ENCODE peak calls at places on chromosome 4, in seven cellular contexts. One of them, this sample, is unnamed. For H3K9me3 and H3K4me1, the result is how much of the 10 kb centered on the place peaks cover.

GRCh38 chr4:110854021-110854678 is 231.3 kb upstream of the PITX2 start:
- DNase-seq in ovary: no peak
- DNase-seq in A549: no peak
- DNase-seq in esophagus squamous epithelium: no peak
- DNase-seq in psoas muscle: no peak
- DNase-seq in naive thymus-derived CD4-positive, alpha-beta T cell: no peak
- DNase-seq in IMR-90: peak
- DNase-seq in this sample: peak

GRCh38 chr4:7989654-7990053 is 50.0 kb upstream of the AFAP1 start:
- DNase-seq in ovary: no peak
- DNase-seq in A549: no peak
- DNase-seq in esophagus squamous epithelium: no peak
- DNase-seq in psoas muscle: no peak
- DNase-seq in naive thymus-derived CD4-positive, alpha-beta T cell: no peak
- DNase-seq in IMR-90: no peak
- DNase-seq in this sample: no peak

GRCh38 chr4:97585274-97585673 is 558.0 kb downstream of the STPG2 start:
- DNase-seq in ovary: no peak
- DNase-seq in A549: no peak
- DNase-seq in esophagus squamous epithelium: no peak
- DNase-seq in psoas muscle: no peak
- DNase-seq in naive thymus-derived CD4-positive, alpha-beta T cell: no peak
- DNase-seq in IMR-90: no peak
- DNase-seq in this sample: no peak

GRCh38 chr4:116529129-116529528 is 556.2 kb downstream of the TRAM1L1 start:
- DNase-seq in ovary: no peak
- DNase-seq in A549: no peak
- DNase-seq in esophagus squamous epithelium: no peak
- DNase-seq in psoas muscle: no peak
- DNase-seq in naive thymus-derived CD4-positive, alpha-beta T cell: no peak
- DNase-seq in IMR-90: no peak
- DNase-seq in this sample: no peak

GRCh38 chr4:41177016-41177415 is 37.3 kb downstream of the APBB2 start:
- DNase-seq in ovary: no peak
- DNase-seq in A549: no peak
- DNase-seq in esophagus squamous epithelium: no peak
- DNase-seq in psoas muscle: no peak
- DNase-seq in naive thymus-derived CD4-positive, alpha-beta T cell: no peak
- DNase-seq in IMR-90: peak
- DNase-seq in this sample: peak

GRCh38 chr4:112379306-112379705 is 82.1 kb downstream of the ALPK1 start:
- DNase-seq in ovary: no peak
- DNase-seq in A549: no peak
- DNase-seq in esophagus squamous epithelium: no peak
- DNase-seq in psoas muscle: no peak
- DNase-seq in naive thymus-derived CD4-positive, alpha-beta T cell: no peak
- DNase-seq in IMR-90: no peak
- DNase-seq in this sample: no peak

GRCh38 chr4:154643493-154643892 is 31.0 kb upstream of the FGG start:
- DNase-seq in ovary: no peak
- DNase-seq in A549: no peak
- DNase-seq in esophagus squamous epithelium: no peak
- DNase-seq in psoas muscle: no peak
- DNase-seq in naive thymus-derived CD4-positive, alpha-beta T cell: no peak
- DNase-seq in IMR-90: no peak
- DNase-seq in this sample: no peak

GRCh38 chr4:7813674-7814073 is 126.0 kb downstream of the AFAP1 start:
- DNase-seq in ovary: no peak
- DNase-seq in A549: no peak
- DNase-seq in esophagus squamous epithelium: no peak
- DNase-seq in psoas muscle: no peak
- DNase-seq in naive thymus-derived CD4-positive, alpha-beta T cell: no peak
- DNase-seq in IMR-90: peak
- DNase-seq in this sample: peak

GRCh38 chr4:107913283-107913899 is 18.0 kb upstream of the CYP2U1 start:
- DNase-seq in ovary: peak
- DNase-seq in A549: peak
- DNase-seq in esophagus squamous epithelium: no peak
- DNase-seq in psoas muscle: no peak
- DNase-seq in naive thymus-derived CD4-positive, alpha-beta T cell: peak
- DNase-seq in IMR-90: peak
- DNase-seq in this sample: peak

GRCh38 chr4:163911891-163912290 is 417.4 kb downstream of the TMA16 start:
- DNase-seq in ovary: no peak
- DNase-seq in A549: no peak
- DNase-seq in esophagus squamous epithelium: no peak
- DNase-seq in psoas muscle: no peak
- DNase-seq in naive thymus-derived CD4-positive, alpha-beta T cell: no peak
- DNase-seq in IMR-90: no peak
- DNase-seq in this sample: no peak

GRCh38 chr4:150010525-150011126 is 67.6 kb upstream of the DCLK2 start:
- DNase-seq in ovary: peak
- DNase-seq in A549: peak
- DNase-seq in esophagus squamous epithelium: no peak
- DNase-seq in psoas muscle: no peak
- DNase-seq in naive thymus-derived CD4-positive, alpha-beta T cell: no peak
- DNase-seq in IMR-90: peak
- DNase-seq in this sample: peak

GRCh38 chr4:141233673-141234072 is 13.0 kb downstream of the ZNF330 start:
- DNase-seq in ovary: no peak
- DNase-seq in A549: no peak
- DNase-seq in esophagus squamous epithelium: no peak
- DNase-seq in psoas muscle: no peak
- DNase-seq in naive thymus-derived CD4-positive, alpha-beta T cell: no peak
- DNase-seq in IMR-90: no peak
- DNase-seq in this sample: no peak

GRCh38 chr4:158535130-158535614 is 13.5 kb downstream of the RXFP1 start:
- DNase-seq in ovary: no peak
- DNase-seq in A549: no peak
- DNase-seq in esophagus squamous epithelium: no peak
- DNase-seq in psoas muscle: no peak
- DNase-seq in naive thymus-derived CD4-positive, alpha-beta T cell: no peak
- DNase-seq in IMR-90: peak
- DNase-seq in this sample: peak

GRCh38 chr4:126778348-126778747 is 854.4 kb upstream of the INTU start:
- DNase-seq in ovary: no peak
- DNase-seq in A549: no peak
- DNase-seq in esophagus squamous epithelium: no peak
- DNase-seq in psoas muscle: no peak
- DNase-seq in naive thymus-derived CD4-positive, alpha-beta T cell: no peak
- DNase-seq in IMR-90: peak
- DNase-seq in this sample: peak

GRCh38 chr4:24643774-24644520 is 59.6 kb upstream of the DHX15 start:
- DNase-seq in ovary: no peak
- DNase-seq in A549: no peak
- DNase-seq in esophagus squamous epithelium: no peak
- DNase-seq in psoas muscle: no peak
- DNase-seq in naive thymus-derived CD4-positive, alpha-beta T cell: no peak
- DNase-seq in IMR-90: no peak
- DNase-seq in this sample: peak

GRCh38 chr4:79498282-79498681 is 90.3 kb upstream of the GK2 start:
- DNase-seq in ovary: no peak
- DNase-seq in A549: no peak
- DNase-seq in esophagus squamous epithelium: no peak
- DNase-seq in psoas muscle: no peak
- DNase-seq in naive thymus-derived CD4-positive, alpha-beta T cell: no peak
- DNase-seq in IMR-90: no peak
- DNase-seq in this sample: peak

GRCh38 chr4:159191989-159192388 is 89.1 kb downstream of the RAPGEF2 start:
- DNase-seq in ovary: no peak
- DNase-seq in A549: peak
- DNase-seq in esophagus squamous epithelium: no peak
- DNase-seq in psoas muscle: no peak
- DNase-seq in naive thymus-derived CD4-positive, alpha-beta T cell: no peak
- DNase-seq in IMR-90: peak
- DNase-seq in this sample: peak

GRCh38 chr4:7804759-7805385 is 134.8 kb downstream of the AFAP1 start:
- DNase-seq in ovary: no peak
- DNase-seq in A549: no peak
- DNase-seq in esophagus squamous epithelium: no peak
- DNase-seq in psoas muscle: no peak
- DNase-seq in naive thymus-derived CD4-positive, alpha-beta T cell: no peak
- DNase-seq in IMR-90: no peak
- DNase-seq in this sample: no peak

DNA sequence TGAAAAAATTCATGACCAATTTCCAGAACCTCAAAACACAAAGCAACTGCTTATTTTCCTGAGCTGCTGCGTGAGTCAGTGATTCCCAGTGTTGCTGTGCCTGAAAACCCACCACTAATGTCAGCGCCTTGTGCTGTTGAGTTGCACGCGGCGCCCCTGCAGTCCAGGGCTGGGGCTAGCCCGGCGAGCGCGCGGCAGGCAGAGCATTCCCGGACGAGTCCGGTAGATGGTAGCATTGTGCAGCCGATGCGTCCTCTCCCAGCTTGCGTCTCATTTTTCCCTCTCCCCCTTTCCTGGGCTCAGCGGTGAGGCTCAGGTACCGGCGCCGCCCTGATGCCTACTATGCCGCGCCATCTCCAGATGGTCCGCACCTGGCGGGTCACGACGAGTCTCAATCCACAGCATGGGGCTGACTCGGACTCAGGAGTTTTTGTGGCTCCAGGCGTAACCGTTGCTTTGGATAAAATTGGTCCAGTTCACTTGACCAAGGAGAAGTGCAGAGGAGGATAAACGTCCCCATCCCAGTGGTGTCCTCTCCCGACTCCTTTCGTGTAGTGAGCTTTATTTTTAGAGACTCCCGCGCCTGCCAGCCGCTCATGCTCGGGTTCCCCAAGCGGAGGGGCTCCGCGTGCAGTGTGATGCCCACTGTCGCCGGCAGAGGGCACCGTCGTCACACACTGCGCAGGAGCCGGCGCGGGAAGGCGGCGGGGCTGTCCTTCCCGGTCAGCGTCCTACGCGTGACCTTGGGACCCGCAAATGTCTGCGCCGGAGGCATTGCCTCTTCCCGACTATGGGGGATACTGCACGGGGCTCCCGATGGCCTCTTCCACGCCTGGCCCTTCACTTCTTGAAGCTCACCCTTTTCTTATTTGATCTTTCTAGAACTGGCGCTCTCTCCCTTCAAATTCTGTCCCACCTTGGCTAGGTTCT is 53.6 kb upstream of the IGFBP7 start:
- DNase-seq in ovary: peak
- DNase-seq in A549: peak
- DNase-seq in esophagus squamous epithelium: peak
- DNase-seq in psoas muscle: peak
- DNase-seq in naive thymus-derived CD4-positive, alpha-beta T cell: peak
- DNase-seq in IMR-90: peak
- DNase-seq in this sample: peak
- H3K9me3 ChIP-seq in ovary: under half
- H3K9me3 ChIP-seq in A549: under half
- H3K9me3 ChIP-seq in esophagus squamous epithelium: under half
- H3K9me3 ChIP-seq in psoas muscle: under half
- H3K9me3 ChIP-seq in naive thymus-derived CD4-positive, alpha-beta T cell: under half
- H3K9me3 ChIP-seq in IMR-90: under half
- H3K9me3 ChIP-seq in this sample: under half

GRCh38 chr4:128381748-128382559 is 94.3 kb upstream of the PGRMC2 start:
- DNase-seq in ovary: no peak
- DNase-seq in A549: no peak
- DNase-seq in esophagus squamous epithelium: no peak
- DNase-seq in psoas muscle: no peak
- DNase-seq in naive thymus-derived CD4-positive, alpha-beta T cell: no peak
- DNase-seq in IMR-90: no peak
- DNase-seq in this sample: no peak
- H3K4me3 ChIP-seq in ovary: no peak
- H3K4me3 ChIP-seq in A549: no peak
- H3K4me3 ChIP-seq in esophagus squamous epithelium: no peak
- H3K4me3 ChIP-seq in psoas muscle: no peak
- H3K4me3 ChIP-seq in naive thymus-derived CD4-positive, alpha-beta T cell: no peak
- H3K4me3 ChIP-seq in IMR-90: no peak
- H3K4me3 ChIP-seq in this sample: no peak

GRCh38 chr4:119038465-119038864 is 97.2 kb upstream of the MYOZ2 start:
- DNase-seq in ovary: no peak
- DNase-seq in A549: no peak
- DNase-seq in esophagus squamous epithelium: no peak
- DNase-seq in psoas muscle: no peak
- DNase-seq in naive thymus-derived CD4-positive, alpha-beta T cell: no peak
- DNase-seq in IMR-90: peak
- DNase-seq in this sample: peak

GRCh38 chr4:119037709-119038463 is 97.7 kb upstream of the MYOZ2 start:
- DNase-seq in ovary: no peak
- DNase-seq in A549: no peak
- DNase-seq in esophagus squamous epithelium: no peak
- DNase-seq in psoas muscle: no peak
- DNase-seq in naive thymus-derived CD4-positive, alpha-beta T cell: no peak
- DNase-seq in IMR-90: no peak
- DNase-seq in this sample: no peak

GRCh38 chr4:119040261-119040660 is 95.4 kb upstream of the MYOZ2 start:
- DNase-seq in ovary: no peak
- DNase-seq in A549: no peak
- DNase-seq in esophagus squamous epithelium: no peak
- DNase-seq in psoas muscle: no peak
- DNase-seq in naive thymus-derived CD4-positive, alpha-beta T cell: no peak
- DNase-seq in IMR-90: no peak
- DNase-seq in this sample: peak

GRCh38 chr4:119039779-119040178 is 95.9 kb upstream of the MYOZ2 start:
- DNase-seq in ovary: no peak
- DNase-seq in A549: no peak
- DNase-seq in esophagus squamous epithelium: no peak
- DNase-seq in psoas muscle: peak
- DNase-seq in naive thymus-derived CD4-positive, alpha-beta T cell: no peak
- DNase-seq in IMR-90: no peak
- DNase-seq in this sample: no peak

DNA sequence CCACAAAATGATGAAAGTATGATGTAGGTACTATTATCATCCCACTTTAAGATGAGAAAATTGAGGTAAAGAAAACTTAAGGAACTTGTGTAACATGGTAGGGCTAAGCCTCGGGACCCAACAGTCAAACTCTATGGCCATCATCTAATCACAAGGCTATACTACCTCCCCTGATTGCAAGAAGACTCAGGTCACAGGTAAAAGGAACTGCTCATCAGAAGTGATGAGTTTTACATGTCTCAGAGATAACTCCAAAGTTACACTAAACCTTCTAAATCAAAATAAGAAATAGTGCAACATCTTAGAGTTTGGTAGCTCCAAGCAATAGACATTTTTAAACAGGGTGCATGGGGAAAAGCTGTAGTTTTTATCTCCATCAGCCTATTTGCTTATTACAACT is 96.5 kb upstream of the MYOZ2 start:
- DNase-seq in ovary: no peak
- DNase-seq in A549: no peak
- DNase-seq in esophagus squamous epithelium: no peak
- DNase-seq in psoas muscle: no peak
- DNase-seq in naive thymus-derived CD4-positive, alpha-beta T cell: no peak
- DNase-seq in IMR-90: no peak
- DNase-seq in this sample: no peak
- H3K4me1 ChIP-seq in ovary: under half
- H3K4me1 ChIP-seq in A549: half or more
- H3K4me1 ChIP-seq in esophagus squamous epithelium: under half
- H3K4me1 ChIP-seq in psoas muscle: half or more
- H3K4me1 ChIP-seq in naive thymus-derived CD4-positive, alpha-beta T cell: under half
- H3K4me1 ChIP-seq in IMR-90: under half
- H3K4me1 ChIP-seq in this sample: half or more

DNA sequence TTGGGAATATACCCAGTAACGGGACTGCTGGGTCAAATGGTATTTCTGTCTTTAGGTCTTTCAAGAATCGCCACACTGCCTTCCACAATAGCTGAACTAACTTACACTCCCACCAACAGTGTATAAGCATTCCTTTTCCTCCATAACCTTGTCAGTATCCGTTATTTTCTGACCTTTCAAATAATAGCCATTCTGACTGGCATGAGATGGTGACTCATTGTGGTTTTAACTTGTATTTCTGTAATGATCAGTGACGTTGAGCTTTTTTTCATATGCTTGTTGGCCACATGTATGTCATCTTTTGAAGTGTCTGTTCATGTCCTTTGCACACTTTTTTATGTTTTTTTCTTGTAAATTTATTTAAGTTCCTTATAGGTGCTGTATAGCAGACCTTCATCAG is 81.2 kb downstream of the ADAM29 start:
- DNase-seq in ovary: no peak
- DNase-seq in A549: no peak
- DNase-seq in esophagus squamous epithelium: no peak
- DNase-seq in psoas muscle: no peak
- DNase-seq in naive thymus-derived CD4-positive, alpha-beta T cell: no peak
- DNase-seq in IMR-90: no peak
- DNase-seq in this sample: peak
- H3K9me3 ChIP-seq in ovary: under half
- H3K9me3 ChIP-seq in A549: under half
- H3K9me3 ChIP-seq in esophagus squamous epithelium: under half
- H3K9me3 ChIP-seq in psoas muscle: under half
- H3K9me3 ChIP-seq in naive thymus-derived CD4-positive, alpha-beta T cell: under half
- H3K9me3 ChIP-seq in IMR-90: under half
- H3K9me3 ChIP-seq in this sample: under half